ENCODE peak calls at places on chromosomes 2 and 18, in six cellular contexts. V, E, P, K, X and H are unnamed samples.

GRCh38 chr2:208031608-208032019 is 6.3 kb upstream of the PLEKHM3 start:
- DNase-seq in X (peak; percentile 69), E (no peak), P (no peak), V (peak; percentile 10), K (no peak), H (no peak)

GRCh38 chr2:121505005-121505404 is 25.7 kb upstream of the RNU4ATAC start:
- DNase-seq in V (no peak), K (no peak), P (no peak), X (no peak), E (no peak), H (peak; percentile 95)

GRCh38 chr2:236882931-236883330 is 202.8 kb upstream of the COPS8 start:
- DNase-seq in P (no peak), V (no peak), X (no peak), E (no peak), K (no peak), H (no peak)

GRCh38 chr2:143936758-143937562 is 583.0 kb downstream of the ZEB2 start:
- DNase-seq in E (peak; percentile 85), V (peak; percentile 39), K (no peak), X (peak; percentile 47), P (peak; percentile 44), H (no peak)

GRCh38 chr2:69975136-69975852 is 13.9 kb upstream of the ASPRV1 start:
- DNase-seq in V (no peak), K (no peak), E (no peak), X (peak; percentile 30), P (no peak), H (no peak)

GRCh38 chr2:147600223-147600622 is 244.6 kb upstream of the ACVR2A start:
- DNase-seq in X (no peak), K (no peak), E (no peak), P (no peak), V (no peak), H (no peak)

GRCh38 chr18:74310411-74310810 is 5.2 kb upstream of the C18orf63 start:
- DNase-seq in K (no peak), X (no peak), P (peak; percentile 25), E (no peak), V (peak; percentile 35), H (peak; percentile 32)

GRCh38 chr2:204065571-204065970 is 129.0 kb downstream of the ICOS start:
- DNase-seq in X (no peak), E (no peak), V (no peak), K (no peak), P (no peak), H (no peak)

GRCh38 chr2:29108225-29108624 is 7.0 kb upstream of the CLIP4 start:
- DNase-seq in E (no peak), K (peak; percentile 87), X (no peak), V (no peak), P (no peak), H (peak; percentile 91)

GRCh38 chr2:42754021-42754775 is 9.7 kb downstream of the OXER1 start:
- DNase-seq in P (no peak), K (no peak), E (peak; percentile 72), V (peak; percentile 85), X (no peak), H (no peak)

GRCh38 chr2:102473020-102473419 is at the start of gene SLC9A4:
- DNase-seq in V (peak; percentile 53), P (peak; percentile 30), K (peak; percentile 48), E (peak; percentile 34), X (peak; percentile 48), H (peak; percentile 45)

GRCh38 chr2:26172866-26173595 is at the start of gene GAREM2:
- DNase-seq in K (no peak), E (peak; percentile 99), V (no peak), X (no peak), P (peak; percentile 46), H (no peak)

GRCh38 chr2:238754259-238754658 is 93.6 kb upstream of the TWIST2 start:
- DNase-seq in P (no peak), E (no peak), X (no peak), K (peak; percentile 22), V (no peak), H (no peak)

GRCh38 chr2:237254911-237255578 is 158.9 kb downstream of the COL6A3 start:
- DNase-seq in X (no peak), E (no peak), V (no peak), P (no peak), K (no peak), H (peak; percentile 89)

GRCh38 chr2:127508621-127509034 is 17.7 kb downstream of the IWS1 start:
- DNase-seq in K (peak; percentile 66), P (no peak), E (peak; percentile 66), X (no peak), V (no peak), H (peak; percentile 98)

GRCh38 chr2:148660999-148661398 is 16.4 kb downstream of the EPC2 start:
- DNase-seq in K (no peak), X (no peak), E (no peak), P (no peak), V (no peak), H (no peak)

GRCh38 chr2:65437392-65438135 is 5.2 kb upstream of the SPRED2 start:
- DNase-seq in P (no peak), V (no peak), K (no peak), E (no peak), X (no peak), H (no peak)

GRCh38 chr2:122863516-122863915 is 1108.1 kb downstream of the TSN start:
- DNase-seq in K (no peak), X (no peak), V (peak; percentile 39), P (no peak), E (no peak), H (no peak)

GRCh38 chr2:71691747-71692455 is 238.5 kb downstream of the DYSF start:
- DNase-seq in V (no peak), E (no peak), X (no peak), P (no peak), K (no peak), H (no peak)

GRCh38 chr2:65835106-65835505 is 402.7 kb upstream of the SPRED2 start:
- DNase-seq in X (no peak), V (no peak), E (no peak), K (no peak), P (no peak), H (no peak)

GRCh38 chr2:29223851-29224692 is 108.9 kb downstream of the CLIP4 start:
- DNase-seq in E (peak; percentile 73), K (no peak), V (no peak), P (no peak), X (peak; percentile 66), H (peak; percentile 68)

GRCh38 chr18:40877096-40877495 is 1077.9 kb upstream of the PIK3C3 start:
- DNase-seq in V (no peak), X (no peak), K (no peak), E (no peak), P (no peak), H (peak; percentile 94)

GRCh38 chr18:49021433-49022129 is 70.8 kb upstream of the SMAD7 start:
- DNase-seq in K (peak; percentile 83), E (peak; percentile 67), V (peak; percentile 75), X (peak; percentile 85), P (peak; percentile 91), H (peak; percentile 20)

GRCh38 chr2:121008978-121009377 is 273.3 kb downstream of the GLI2 start:
- DNase-seq in X (no peak), V (no peak), E (no peak), K (peak; percentile 3), P (peak; percentile 38), H (no peak)

GRCh38 chr2:109423556-109424359 is 190.0 kb downstream of the SEPTIN10 start:
- DNase-seq in E (no peak), K (no peak), P (no peak), V (no peak), X (peak; percentile 22), H (no peak)

GRCh38 chr18:33951031-33951430 is 273.7 kb downstream of the NOL4 start:
- DNase-seq in V (no peak), K (no peak), P (no peak), X (no peak), E (no peak), H (peak; percentile 55)

GRCh38 chr2:42091671-42092070 is 43.9 kb downstream of the PKDCC start:
- DNase-seq in P (no peak), V (no peak), E (no peak), K (no peak), X (no peak), H (no peak)

GRCh38 chr2:19458604-19459003 is 100.2 kb upstream of the OSR1 start:
- DNase-seq in K (no peak), X (no peak), E (no peak), P (no peak), V (no peak), H (no peak)

GRCh38 chr2:38465789-38466127 is 88.7 kb upstream of the ATL2 start:
- DNase-seq in V (peak; percentile 70), K (peak; percentile 54), P (peak; percentile 58), E (peak; percentile 44), X (no peak), H (peak; percentile 33)

GRCh38 chr18:47399475-47399874 is 148.0 kb upstream of the SKOR2 start:
- DNase-seq in P (no peak), V (no peak), X (no peak), K (no peak), E (no peak), H (no peak)

DNA sequence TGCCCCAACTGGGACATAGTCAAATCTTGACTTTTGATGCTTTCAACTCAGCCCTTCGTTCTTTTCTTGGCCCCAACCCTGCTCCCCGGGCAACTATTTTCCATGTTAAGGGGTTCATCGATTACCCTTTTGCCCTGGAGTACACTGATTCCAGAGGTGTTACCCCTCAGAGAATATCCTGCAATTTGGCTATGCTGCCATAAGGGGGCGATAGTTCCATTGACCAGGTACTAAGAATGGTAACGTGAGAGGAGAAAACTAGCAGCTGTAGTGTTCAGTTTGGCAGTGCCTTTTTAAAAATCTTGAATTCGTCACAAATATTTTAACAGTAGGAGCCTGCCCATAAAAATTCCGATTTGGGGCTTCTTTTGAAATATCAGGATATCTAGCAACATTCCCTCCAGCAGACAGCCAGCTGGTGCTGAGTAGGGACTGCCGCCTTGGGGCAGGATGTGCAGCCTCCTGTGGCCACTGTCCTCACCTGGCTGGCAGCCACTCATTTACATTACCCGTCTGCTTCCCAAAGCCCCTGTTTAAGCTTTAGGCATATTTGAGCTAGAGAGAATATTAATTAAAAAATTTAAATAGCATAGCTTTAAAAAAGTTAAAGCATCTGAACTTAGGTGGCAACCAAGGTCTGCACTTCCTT is 146.3 kb upstream of the SKOR2 start:
- DNase-seq in E (peak; percentile 25), V (peak; percentile 46), K (peak; percentile 8), P (peak; percentile 63), X (no peak), H (no peak)
- TF ChIP-seq CTCF in E (peak; percentile 37), V (peak; percentile 54), K (peak; percentile 34), P (peak; percentile 67), X (no peak), H (peak; percentile 20)

DNA sequence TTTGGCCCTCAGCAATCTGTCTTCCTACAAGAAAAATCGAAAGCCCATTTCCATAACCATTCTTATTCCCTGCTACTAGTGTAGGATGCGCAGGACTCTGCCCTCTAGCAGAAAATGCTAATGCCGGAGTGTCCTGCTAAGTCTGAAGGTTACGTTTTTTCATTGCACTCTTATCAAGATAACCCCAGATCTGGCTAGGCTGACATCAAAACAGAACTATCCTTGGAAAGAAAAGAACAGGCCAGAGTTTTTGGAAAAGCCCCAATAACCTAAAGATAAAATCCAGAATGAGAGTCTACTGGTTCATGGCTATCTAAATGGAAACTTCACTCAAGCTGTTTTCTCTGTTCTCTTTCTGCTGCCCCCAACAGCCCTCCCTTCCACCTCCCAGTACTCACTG is 933 bp downstream of the RNF152 start:
- DNase-seq in V (no peak), X (no peak), K (no peak), E (peak; percentile 27), P (no peak), H (no peak)
- TF ChIP-seq CTCF in V (no peak), X (no peak), K (no peak), E (peak; percentile 21), P (no peak), H (no peak)

GRCh38 chr2:220674033-220674432 is 898.1 kb downstream of the EPHA4 start:
- DNase-seq in X (no peak), K (no peak), P (no peak), E (no peak), V (peak; percentile 37), H (no peak)
- TF ChIP-seq CTCF in X (no peak), K (no peak), P (no peak), E (no peak), V (peak; percentile 1), H (no peak)

GRCh38 chr2:175981546-175981945 is 20.5 kb downstream of the LNPK start:
- DNase-seq in X (no peak), K (no peak), E (no peak), V (no peak), P (peak; percentile 42), H (no peak)
- TF ChIP-seq CTCF in X (no peak), K (no peak), E (no peak), V (no peak), P (peak; percentile 13), H (no peak)